ENCODE peak calls at places on chromosomes 4 and X, in four cellular contexts. G, W, C and Z are unnamed samples.

GRCh38 chr4:156686120-156686519 is 285.5 kb downstream of the PDGFC start:
- DNase-seq in G (no peak), W (peak), C (peak), Z (no peak)

GRCh38 chr4:106370214-106370613 is 1.6 kb upstream of the GIMD1 start:
- DNase-seq in G (peak), W (no peak), C (no peak), Z (no peak)

GRCh38 chr4:1406946-1407656 is 859 bp upstream of the NKX1-1 start:
- DNase-seq in G (no peak), W (no peak), C (no peak), Z (no peak)

GRCh38 chr4:10069065-10069626 is 47.5 kb downstream of the WDR1 start:
- DNase-seq in G (no peak), W (no peak), C (no peak), Z (no peak)

GRCh38 chrX:129824620-129825019 is 19.1 kb downstream of the ZDHHC9 start:
- DNase-seq in G (no peak), W (no peak), C (no peak), Z (no peak)

GRCh38 chr4:14916554-14917304 is 85.6 kb upstream of the CPEB2 start:
- DNase-seq in G (no peak), W (no peak), C (peak), Z (no peak)

GRCh38 chrX:44674906-44675305 is 132.2 kb upstream of the FUNDC1 start:
- DNase-seq in G (no peak), W (no peak), C (no peak), Z (no peak)

GRCh38 chr4:158481811-158482210 is 39.9 kb upstream of the RXFP1 start:
- DNase-seq in G (no peak), W (no peak), C (no peak), Z (no peak)

GRCh38 chr4:146263785-146264184 is 49.4 kb downstream of the REELD1 start:
- DNase-seq in G (no peak), W (no peak), C (no peak), Z (no peak)

GRCh38 chr4:40283968-40284367 is 51.2 kb upstream of the CHRNA9 start:
- DNase-seq in G (peak), W (no peak), C (no peak), Z (peak)

GRCh38 chr4:21864686-21865085 is 83.9 kb downstream of the KCNIP4 start:
- DNase-seq in G (no peak), W (no peak), C (no peak), Z (no peak)

GRCh38 chr4:188942606-188943005 is 803.4 kb downstream of the TRIML1 start:
- DNase-seq in G (no peak), W (no peak), C (no peak), Z (no peak)

GRCh38 chrX:37350034-37350365 is 836 bp downstream of the PRRG1 start:
- DNase-seq in G (no peak), W (no peak), C (peak), Z (no peak)

GRCh38 chr4:101724093-101724492 is 66.4 kb upstream of the BANK1 start:
- DNase-seq in G (no peak), W (no peak), C (no peak), Z (no peak)

GRCh38 chr4:13248621-13249298 is 235.4 kb downstream of the RAB28 start:
- DNase-seq in G (peak), W (no peak), C (no peak), Z (no peak)

GRCh38 chrX:73828080-73828720 is 265.2 kb downstream of the CHIC1 start:
- DNase-seq in G (no peak), W (no peak), C (no peak), Z (no peak)

GRCh38 chrX:56789518-56790070 is 60.6 kb downstream of the NBDY start:
- DNase-seq in G (no peak), W (no peak), C (no peak), Z (no peak)

GRCh38 chr4:76607266-76607799 is 172.3 kb downstream of the SHROOM3 start:
- DNase-seq in G (peak), W (no peak), C (no peak), Z (no peak)

GRCh38 chr4:7820031-7820825 is 119.4 kb downstream of the AFAP1 start:
- DNase-seq in G (no peak), W (no peak), C (no peak), Z (no peak)

GRCh38 chrX:116317409-116317808 is 119.0 kb upstream of the SLC6A14 start:
- DNase-seq in G (no peak), W (peak), C (no peak), Z (no peak)

GRCh38 chr4:86848136-86848535 is 1.0 kb downstream of the SLC10A6 start:
- DNase-seq in G (no peak), W (no peak), C (no peak), Z (no peak)

GRCh38 chrX:39900788-39901170 is 197.0 kb downstream of the BCOR start:
- DNase-seq in G (no peak), W (no peak), C (no peak), Z (no peak)

GRCh38 chr4:166585491-166585890 is 648.8 kb downstream of the SPOCK3 start:
- DNase-seq in G (no peak), W (no peak), C (no peak), Z (no peak)

GRCh38 chrX:125604448-125604847 is 284.8 kb downstream of the TEX13C start:
- DNase-seq in G (no peak), W (no peak), C (no peak), Z (no peak)

GRCh38 chrX:35351212-35351611 is 408.6 kb downstream of the FAM47B start:
- DNase-seq in G (no peak), W (no peak), C (no peak), Z (no peak)

GRCh38 chr4:18077808-18078207 is 56.3 kb upstream of the LCORL start:
- DNase-seq in G (no peak), W (no peak), C (no peak), Z (no peak)

GRCh38 chrX:40176256-40176978 is 78.7 kb upstream of the BCOR start:
- DNase-seq in G (peak), W (no peak), C (peak), Z (peak)